ENCODE peak calls at places on chromosomes 4 and X, in eight cellular contexts. Q, D, F, O, R, X, J and I are unnamed samples.

GRCh38 chr4:185915817-185916216 is 103.8 kb upstream of the SORBS2 start:
- DNase-seq in O (no peak), R (no peak), Q (no peak), F (no peak), D (no peak), X (no peak), J (no peak), I (no peak)

GRCh38 chr4:106864231-106864630 is 171.9 kb downstream of the DKK2 start:
- DNase-seq in R (peak; percentile 37), Q (no peak), O (no peak), F (peak; percentile 98), X (no peak), D (no peak), J (no peak), I (no peak)

GRCh38 chr4:33160126-33160525 is 2440.0 kb downstream of the PCDH7 start:
- DNase-seq in F (peak; percentile 55), O (peak; percentile 47), D (peak; percentile 20), X (no peak), R (peak; percentile 76), J (no peak), Q (no peak), I (no peak)

GRCh38 chr4:87274327-87274726 is 48.4 kb downstream of the HSD17B13 start:
- DNase-seq in R (no peak), X (no peak), O (no peak), Q (no peak), F (no peak), J (no peak), D (no peak), I (no peak)

GRCh38 chrX:97311066-97311778 is 427.5 kb downstream of the RPA4 start:
- DNase-seq in Q (no peak), F (no peak), X (no peak), O (no peak), D (no peak), R (no peak), J (no peak), I (no peak)

GRCh38 chr4:137106287-137106686 is 426.0 kb downstream of the PCDH18 start:
- DNase-seq in Q (no peak), F (no peak), R (peak; percentile 45), X (no peak), O (no peak), J (no peak), D (no peak), I (no peak)

GRCh38 chr4:112830753-112831386 is 193.9 kb downstream of the LARP7 start:
- DNase-seq in Q (no peak), R (no peak), J (no peak), F (no peak), D (no peak), O (no peak), X (no peak), I (no peak)

GRCh38 chr4:177005801-177006230 is 213.1 kb upstream of the VEGFC start:
- DNase-seq in O (no peak), X (no peak), R (peak; percentile 72), D (no peak), Q (no peak), J (no peak), F (peak; percentile 89), I (no peak)

GRCh38 chr4:186643501-186644315 is 79.9 kb downstream of the FAT1 start:
- DNase-seq in Q (no peak), D (no peak), X (no peak), R (peak; percentile 82), J (no peak), O (no peak), F (peak; percentile 30), I (no peak)

GRCh38 chr4:41215155-41215554 is 813 bp upstream of the APBB2 start:
- DNase-seq in R (no peak), F (no peak), D (no peak), Q (no peak), O (no peak), J (no peak), X (no peak), I (no peak)

GRCh38 chr4:169417629-169418282 is 147.0 kb upstream of the SH3RF1 start:
- DNase-seq in R (peak; percentile 35), D (no peak), X (no peak), F (no peak), O (no peak), Q (no peak), J (no peak), I (no peak)

GRCh38 chr4:152485726-152486276 is 50.1 kb downstream of the FBXW7 start:
- DNase-seq in O (no peak), J (peak; percentile 3), F (peak; percentile 63), Q (no peak), D (no peak), R (peak; percentile 92), X (no peak), I (no peak)

GRCh38 chr4:8913858-8914460 is 42.3 kb upstream of the HMX1 start:
- DNase-seq in O (peak; percentile 3), J (no peak), D (no peak), Q (no peak), X (peak; percentile 7), R (no peak), F (no peak), I (no peak)

GRCh38 chrX:12771445-12772069 is 19.7 kb upstream of the PRPS2 start:
- DNase-seq in X (peak; percentile 42), F (peak; percentile 16), Q (peak; percentile 54), J (peak; percentile 62), R (peak; percentile 51), O (peak; percentile 49), D (no peak), I (peak; percentile 63)

GRCh38 chrX:153305941-153306464 is 15.6 kb downstream of the PNMA6F start:
- DNase-seq in J (no peak), D (no peak), X (no peak), Q (no peak), O (no peak), F (peak; percentile 3), R (no peak), I (no peak)

GRCh38 chr4:9880411-9881197 is 99.2 kb downstream of the DRD5 start:
- DNase-seq in D (no peak), F (no peak), O (no peak), X (no peak), R (peak; percentile 43), J (no peak), Q (no peak), I (no peak)

GRCh38 chrX:78964598-78964997 is 19.4 kb downstream of the P2RY10 start:
- DNase-seq in O (no peak), F (no peak), R (no peak), D (no peak), J (no peak), Q (no peak), X (no peak), I (no peak)

GRCh38 chr4:54281060-54281781 is 52.1 kb downstream of the PDGFRA start:
- DNase-seq in O (no peak), F (peak; percentile 99), D (no peak), Q (peak; percentile 90), J (no peak), R (peak; percentile 98), X (peak; percentile 48), I (no peak)

GRCh38 chr4:174317531-174317930 is 33.8 kb downstream of the CEP44 start:
- DNase-seq in F (no peak), J (no peak), X (no peak), R (peak; percentile 68), O (no peak), Q (no peak), D (no peak), I (no peak)

GRCh38 chrX:115345654-115346014 is 56.1 kb downstream of the LUZP4 start:
- DNase-seq in D (no peak), X (no peak), F (peak; percentile 38), O (no peak), Q (no peak), R (peak; percentile 37), J (no peak), I (no peak)

GRCh38 chr4:139589619-139590018 is 33.6 kb upstream of the SETD7 start:
- DNase-seq in F (no peak), O (no peak), D (no peak), X (no peak), Q (peak; percentile 41), R (peak; percentile 16), J (no peak), I (no peak)

GRCh38 chr4:8877780-8878040 is 6.1 kb upstream of the HMX1 start:
- DNase-seq in R (no peak), Q (no peak), X (no peak), F (no peak), O (no peak), J (no peak), D (no peak), I (no peak)

GRCh38 chrX:15497865-15498264 is 2.7 kb upstream of the BMX start:
- DNase-seq in Q (peak; percentile 33), X (no peak), J (peak; percentile 31), O (peak; percentile 67), R (peak; percentile 76), D (peak; percentile 11), F (peak; percentile 15), I (peak; percentile 13)

GRCh38 chr4:114563536-114564315 is 34.9 kb upstream of the UGT8 start:
- DNase-seq in J (no peak), Q (no peak), F (peak; percentile 0), O (peak; percentile 7), X (no peak), D (no peak), R (peak; percentile 0), I (no peak)

GRCh38 chr4:83604315-83604714 is 68.4 kb downstream of the GPAT3 start:
- DNase-seq in O (no peak), J (no peak), R (no peak), D (no peak), X (no peak), F (no peak), Q (no peak), I (no peak)

GRCh38 chr4:95541889-95542607 is 6.7 kb downstream of the UNC5C start:
- DNase-seq in Q (no peak), X (no peak), F (no peak), D (no peak), R (no peak), O (no peak), J (no peak), I (no peak)

GRCh38 chr4:55008166-55009056 is 117.0 kb downstream of the KDR start:
- DNase-seq in Q (peak; percentile 26), R (peak; percentile 17), F (no peak), J (no peak), D (no peak), O (peak; percentile 64), X (no peak), I (no peak)

GRCh38 chr4:189265515-189265914 is 675.2 kb upstream of the FRG1 start:
- DNase-seq in O (no peak), F (no peak), R (no peak), J (no peak), X (no peak), Q (no peak), D (no peak), I (no peak)

GRCh38 chr4:183469936-183470335 is 25.5 kb downstream of the CDKN2AIP start:
- DNase-seq in Q (no peak), R (peak; percentile 66), F (peak; percentile 17), X (no peak), O (no peak), D (no peak), J (no peak), I (no peak)

GRCh38 chr4:104408893-104409292 is 85.8 kb downstream of the CXXC4 start:
- DNase-seq in X (no peak), Q (no peak), O (no peak), D (no peak), R (no peak), F (no peak), J (no peak), I (no peak)